ENCODE peak calls at places on chromosomes 1 and 21, in six cellular contexts. One of them, this sample, is unnamed.

GRCh38 chr1:42675467-42675866 is 6.8 kb upstream of the YBX1 start:
- DNase-seq in heart right ventricle: no peak
- DNase-seq in testis: no peak
- DNase-seq in GM23338: no peak
- DNase-seq in upper lobe of right lung: no peak
- DNase-seq in Calu3: no peak
- DNase-seq in this sample: no peak

GRCh38 chr1:116725798-116726197 is 28.4 kb upstream of the CD2 start:
- DNase-seq in heart right ventricle: no peak
- DNase-seq in testis: no peak
- DNase-seq in Calu3: no peak
- DNase-seq in GM23338: no peak
- DNase-seq in upper lobe of right lung: no peak
- DNase-seq in this sample: no peak

GRCh38 chr1:79551321-79551720 is 544.8 kb upstream of the ADGRL4 start:
- DNase-seq in upper lobe of right lung: no peak
- DNase-seq in Calu3: no peak
- DNase-seq in testis: no peak
- DNase-seq in heart right ventricle: no peak
- DNase-seq in GM23338: no peak
- DNase-seq in this sample: no peak

GRCh38 chr1:200154069-200154767 is 126.7 kb downstream of the NR5A2 start:
- DNase-seq in GM23338: no peak
- DNase-seq in testis: no peak
- DNase-seq in upper lobe of right lung: no peak
- DNase-seq in heart right ventricle: no peak
- DNase-seq in Calu3: no peak
- DNase-seq in this sample: peak; percentile 56

GRCh38 chr21:45529785-45530422 is 12.3 kb downstream of the SLC19A1 start:
- DNase-seq in heart right ventricle: no peak
- DNase-seq in GM23338: no peak
- DNase-seq in testis: no peak
- DNase-seq in Calu3: no peak
- DNase-seq in upper lobe of right lung: no peak
- DNase-seq in this sample: no peak

GRCh38 chr1:16915627-16915973 is 6.1 kb upstream of the CROCC start:
- DNase-seq in heart right ventricle: no peak
- DNase-seq in testis: no peak
- DNase-seq in upper lobe of right lung: peak; percentile 44
- DNase-seq in Calu3: no peak
- DNase-seq in GM23338: peak; percentile 65
- DNase-seq in this sample: no peak

GRCh38 chr1:63651110-63651776 is 58.0 kb downstream of the PGM1 start:
- DNase-seq in heart right ventricle: no peak
- DNase-seq in testis: no peak
- DNase-seq in Calu3: no peak
- DNase-seq in upper lobe of right lung: no peak
- DNase-seq in GM23338: no peak
- DNase-seq in this sample: no peak

GRCh38 chr1:187527346-187527745 is 698.6 kb downstream of the PLA2G4A start:
- DNase-seq in heart right ventricle: no peak
- DNase-seq in testis: no peak
- DNase-seq in upper lobe of right lung: no peak
- DNase-seq in Calu3: no peak
- DNase-seq in GM23338: no peak
- DNase-seq in this sample: no peak

GRCh38 chr1:18322353-18323032 is 158.2 kb upstream of the KLHDC7A start:
- DNase-seq in testis: no peak
- DNase-seq in GM23338: peak; percentile 85
- DNase-seq in heart right ventricle: no peak
- DNase-seq in upper lobe of right lung: no peak
- DNase-seq in Calu3: no peak
- DNase-seq in this sample: no peak

GRCh38 chr21:26849428-26850115 is 4.4 kb upstream of the ADAMTS1 start:
- DNase-seq in upper lobe of right lung: no peak
- DNase-seq in testis: no peak
- DNase-seq in heart right ventricle: no peak
- DNase-seq in GM23338: peak; percentile 81
- DNase-seq in Calu3: peak; percentile 21
- DNase-seq in this sample: no peak

GRCh38 chr1:153346067-153346723 is 2.4 kb downstream of the PGLYRP4 start:
- DNase-seq in Calu3: no peak
- DNase-seq in testis: no peak
- DNase-seq in heart right ventricle: no peak
- DNase-seq in GM23338: no peak
- DNase-seq in upper lobe of right lung: no peak
- DNase-seq in this sample: no peak

GRCh38 chr1:27574871-27575831 is 28.8 kb downstream of the AHDC1 start:
- DNase-seq in heart right ventricle: peak; percentile 85
- DNase-seq in testis: peak; percentile 70
- DNase-seq in Calu3: peak; percentile 67
- DNase-seq in upper lobe of right lung: peak; percentile 90
- DNase-seq in GM23338: peak; percentile 92
- DNase-seq in this sample: peak; percentile 80
- TF ChIP-seq CTCF in heart right ventricle: peak; percentile 35
- TF ChIP-seq CTCF in testis: no peak
- TF ChIP-seq CTCF in Calu3: no peak
- TF ChIP-seq CTCF in upper lobe of right lung: peak; percentile 33
- TF ChIP-seq CTCF in GM23338: peak; percentile 60
- TF ChIP-seq CTCF in this sample: peak; percentile 39

DNA sequence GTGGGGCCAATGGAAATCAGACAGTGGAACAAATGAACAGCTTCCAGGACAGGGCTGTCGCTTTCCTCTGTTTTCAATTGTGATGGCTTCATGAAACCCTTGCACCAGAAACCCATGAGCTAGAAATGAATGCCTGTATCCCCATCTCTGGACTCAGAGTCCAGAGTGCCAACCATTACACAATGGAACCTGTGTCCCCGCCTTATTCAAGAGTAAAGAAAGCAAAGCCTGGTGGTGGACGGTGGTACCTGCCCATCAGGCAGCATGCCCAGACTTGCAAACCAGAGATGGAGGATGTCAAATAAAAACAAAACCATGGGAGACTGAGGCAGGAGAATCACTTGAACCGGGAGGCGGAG is 4.4 kb upstream of the CAPN2 start:
- DNase-seq in upper lobe of right lung: no peak
- DNase-seq in heart right ventricle: no peak
- DNase-seq in GM23338: no peak
- DNase-seq in testis: no peak
- DNase-seq in Calu3: peak; percentile 67
- DNase-seq in this sample: no peak
- TF ChIP-seq CTCF in upper lobe of right lung: peak; percentile 25
- TF ChIP-seq CTCF in heart right ventricle: peak; percentile 23
- TF ChIP-seq CTCF in GM23338: no peak
- TF ChIP-seq CTCF in testis: no peak
- TF ChIP-seq CTCF in Calu3: peak; percentile 46
- TF ChIP-seq CTCF in this sample: no peak

DNA sequence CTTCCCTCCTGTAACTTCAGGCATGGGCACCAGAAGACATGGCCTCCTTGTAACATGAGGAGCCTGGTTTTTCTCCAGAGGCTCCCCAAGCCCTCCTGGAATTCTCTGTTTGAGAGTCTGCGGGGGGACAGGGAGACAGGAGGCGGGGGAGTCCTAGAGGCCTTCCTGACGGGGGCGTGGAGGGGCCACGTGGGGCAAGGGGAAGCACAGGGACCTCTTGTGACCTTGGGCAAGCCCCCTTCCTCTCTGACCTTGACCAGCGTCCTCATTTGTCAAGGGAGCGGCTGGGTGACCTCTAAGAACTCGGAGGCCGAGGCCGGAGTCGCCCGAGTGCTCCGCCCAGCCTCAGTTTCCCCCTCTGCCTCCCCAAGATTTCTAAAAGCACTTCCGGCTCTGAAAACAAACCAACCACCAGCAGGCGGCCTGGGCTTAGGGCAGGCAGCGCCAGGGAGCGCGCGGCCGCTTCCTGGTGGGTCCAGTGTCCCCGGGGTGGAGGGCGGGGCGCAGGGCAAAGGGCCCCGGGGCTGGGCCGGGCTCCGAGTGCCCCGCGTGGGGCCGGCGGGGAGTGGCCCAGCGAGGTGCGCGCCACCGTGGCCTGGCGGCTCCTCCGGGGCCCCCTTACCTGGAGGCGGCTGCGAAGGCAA is 361 bp downstream of the TMCO4 start:
- DNase-seq in testis: peak; percentile 53
- DNase-seq in upper lobe of right lung: peak; percentile 90
- DNase-seq in GM23338: peak; percentile 51
- DNase-seq in heart right ventricle: peak; percentile 63
- DNase-seq in Calu3: peak; percentile 68
- DNase-seq in this sample: peak; percentile 54
- TF ChIP-seq CTCF in testis: peak; percentile 32
- TF ChIP-seq CTCF in upper lobe of right lung: peak; percentile 32
- TF ChIP-seq CTCF in GM23338: peak; percentile 12
- TF ChIP-seq CTCF in heart right ventricle: peak; percentile 32
- TF ChIP-seq CTCF in Calu3: no peak
- TF ChIP-seq CTCF in this sample: peak; percentile 24

GRCh38 chr1:101288491-101288944 is 51.7 kb downstream of the S1PR1 start:
- DNase-seq in upper lobe of right lung: no peak
- DNase-seq in testis: peak; percentile 85
- DNase-seq in Calu3: peak; percentile 59
- DNase-seq in GM23338: peak; percentile 78
- DNase-seq in heart right ventricle: no peak
- DNase-seq in this sample: peak; percentile 61

GRCh38 chr1:101290922-101291561 is 54.2 kb downstream of the S1PR1 start:
- DNase-seq in GM23338: no peak
- DNase-seq in upper lobe of right lung: no peak
- DNase-seq in testis: no peak
- DNase-seq in Calu3: no peak
- DNase-seq in heart right ventricle: no peak
- DNase-seq in this sample: no peak

GRCh38 chr1:101290119-101290921 is 53.5 kb downstream of the S1PR1 start:
- DNase-seq in heart right ventricle: no peak
- DNase-seq in upper lobe of right lung: no peak
- DNase-seq in testis: no peak
- DNase-seq in GM23338: no peak
- DNase-seq in Calu3: no peak
- DNase-seq in this sample: no peak

GRCh38 chr1:101293461-101294045 is 56.7 kb downstream of the S1PR1 start:
- DNase-seq in Calu3: no peak
- DNase-seq in heart right ventricle: no peak
- DNase-seq in testis: no peak
- DNase-seq in GM23338: no peak
- DNase-seq in upper lobe of right lung: no peak
- DNase-seq in this sample: no peak

GRCh38 chr1:101291562-101292035 is 54.8 kb downstream of the S1PR1 start:
- DNase-seq in upper lobe of right lung: no peak
- DNase-seq in Calu3: peak; percentile 35
- DNase-seq in GM23338: no peak
- DNase-seq in heart right ventricle: no peak
- DNase-seq in testis: peak; percentile 40
- DNase-seq in this sample: no peak
- TF ChIP-seq CTCF in upper lobe of right lung: no peak
- TF ChIP-seq CTCF in Calu3: no peak
- TF ChIP-seq CTCF in GM23338: no peak
- TF ChIP-seq CTCF in heart right ventricle: no peak
- TF ChIP-seq CTCF in testis: no peak
- TF ChIP-seq CTCF in this sample: no peak

This sample was measured in B cell.